ENCODE peak calls at places on chromosomes 1 and 21, in four cellular contexts. Q, H, C and Z are unnamed samples.

GRCh38 chr1:217135569-217135915 is 412.3 kb upstream of the ESRRG start:
- DNase-seq in Q (peak), H (peak), C (peak), Z (no peak)

GRCh38 chr1:66652556-66652955 is 99.7 kb upstream of the DYNLT5 start:
- DNase-seq in Q (no peak), H (peak), C (no peak), Z (peak)

GRCh38 chr1:204872262-204872881 is 1.7 kb downstream of the NFASC start:
- DNase-seq in Q (no peak), H (no peak), C (peak), Z (peak)

GRCh38 chr1:240219104-240219503 is 127.4 kb downstream of the FMN2 start:
- DNase-seq in Q (no peak), H (no peak), C (no peak), Z (no peak)

GRCh38 chr1:110133436-110133835 is 16.9 kb upstream of the SLC6A17 start:
- DNase-seq in Q (no peak), H (no peak), C (no peak), Z (no peak)

GRCh38 chr1:247448107-247448778 is 9.7 kb downstream of the OR2B11 start:
- DNase-seq in Q (peak), H (peak), C (peak), Z (no peak)

GRCh38 chr1:152029144-152029936 is 7.5 kb downstream of the S100A11 start:
- DNase-seq in Q (no peak), H (peak), C (no peak), Z (peak)

GRCh38 chr1:93079685-93080141 is 630 bp downstream of the MTF2 start:
- DNase-seq in Q (peak), H (no peak), C (peak), Z (peak)

GRCh38 chr1:202704601-202705000 is 5.7 kb downstream of the SYT2 start:
- DNase-seq in Q (no peak), H (no peak), C (no peak), Z (no peak)

GRCh38 chr21:45246014-45246413 is 41.7 kb downstream of the POFUT2 start:
- DNase-seq in Q (no peak), H (no peak), C (no peak), Z (no peak)

GRCh38 chr1:180482425-180483275 is 19.7 kb downstream of the ACBD6 start:
- DNase-seq in Q (no peak), H (peak), C (no peak), Z (peak)

GRCh38 chr1:33137800-33138199 is 44.0 kb downstream of the TRIM62 start:
- DNase-seq in Q (peak), H (no peak), C (no peak), Z (no peak)

GRCh38 chr1:165858364-165858823 is 31.0 kb downstream of the UCK2 start:
- DNase-seq in Q (no peak), H (no peak), C (peak), Z (no peak)

GRCh38 chr1:54001620-54002019 is 16.4 kb downstream of the LDLRAD1 start:
- DNase-seq in Q (no peak), H (no peak), C (no peak), Z (no peak)

GRCh38 chr21:39153373-39153772 is 29.9 kb downstream of the PSMG1 start:
- DNase-seq in Q (no peak), H (no peak), C (no peak), Z (no peak)

GRCh38 chr1:237141471-237141870 is 99.5 kb downstream of the RYR2 start:
- DNase-seq in Q (no peak), H (no peak), C (no peak), Z (no peak)

GRCh38 chr1:6601865-6602668 is 602 bp downstream of the KLHL21 start:
- DNase-seq in Q (peak), H (peak), C (no peak), Z (no peak)

GRCh38 chr1:109850827-109851226 is 59.8 kb upstream of the CSF1 start:
- DNase-seq in Q (no peak), H (no peak), C (no peak), Z (peak)

GRCh38 chr1:113369040-113369439 is 21.3 kb upstream of the MAGI3 start:
- DNase-seq in Q (no peak), H (no peak), C (no peak), Z (no peak)

GRCh38 chr1:176938375-176938774 is 226.1 kb downstream of the ASTN1 start:
- DNase-seq in Q (no peak), H (no peak), C (no peak), Z (no peak)

GRCh38 chr1:9835758-9836631 is 12.2 kb upstream of the CLSTN1 start:
- DNase-seq in Q (peak), H (peak), C (peak), Z (peak)

GRCh38 chr1:8560611-8561544 is 243.0 kb downstream of the SLC45A1 start:
- DNase-seq in Q (no peak), H (peak), C (peak), Z (peak)

GRCh38 chr21:15015622-15016471 is 49.0 kb downstream of the NRIP1 start:
- DNase-seq in Q (no peak), H (peak), C (no peak), Z (peak)

GRCh38 chr1:244614113-244614836 is 38.7 kb upstream of the DESI2 start:
- DNase-seq in Q (no peak), H (no peak), C (no peak), Z (no peak)

GRCh38 chr1:44801491-44802305 is 1.5 kb downstream of the PLK3 start:
- DNase-seq in Q (no peak), H (no peak), C (no peak), Z (no peak)

GRCh38 chr1:193525411-193525810 is 339.0 kb upstream of the B3GALT2 start:
- DNase-seq in Q (no peak), H (no peak), C (no peak), Z (no peak)